ENCODE peak calls at places on chromosomes 6 and 20, in nine cellular contexts. D is A549; O is GM12892; X is activated T-helper 1 cell treated with anti-CD3 and anti-CD28 coated beads, Interleukin-12 subunit alpha, Interleukin-12 subunit beta, Interleukin-2, Interleukin-4 antibody, amounts not matched to agents 30 ng/mL and 10 ng/mL and 1 ng/mL, durations not matched to agents 14 hours and 24 hours and 36 hours; U is Right ventricle myocardium inferior; A is amygdala; B is fibroblast of the aortic adventitia; Z is anterior cingulate cortex; Q is epithelial cell of prostate. K is an unnamed sample.

GRCh38 chr6:157290797-157291196 is 32.5 kb downstream of the TMEM242 start:
- DNase-seq in Q (no peak), X (no peak), O (no peak), A (no peak), B (no peak), Z (no peak), D (no peak), U (no peak), K (no peak)

GRCh38 chr6:27791182-27791939 is 120.8 kb downstream of the OR2B2 start:
- DNase-seq in B (peak), Q (peak), X (no peak), A (peak), O (no peak), D (peak), Z (no peak), U (no peak), K (peak)

GRCh38 chr6:102488729-102489128 is 1095.2 kb downstream of the GRIK2 start:
- DNase-seq in Z (no peak), O (no peak), U (no peak), D (no peak), A (no peak), B (peak), X (no peak), Q (no peak), K (no peak)

GRCh38 chr6:46234700-46235099 is 63.9 kb upstream of the ENPP5 start:
- DNase-seq in Q (no peak), O (no peak), D (no peak), U (no peak), X (no peak), A (no peak), Z (no peak), B (no peak), K (no peak)

GRCh38 chr6:140271759-140272377 is 897.4 kb upstream of the CITED2 start:
- DNase-seq in Q (no peak), U (no peak), Z (no peak), A (no peak), O (no peak), B (no peak), X (no peak), D (no peak), K (no peak)

GRCh38 chr6:110689275-110689935 is 125.9 kb downstream of the CDK19 start:
- DNase-seq in Q (no peak), B (no peak), X (no peak), Z (no peak), D (no peak), O (no peak), A (no peak), U (no peak), K (no peak)

GRCh38 chr6:82554706-82555105 is 191.1 kb downstream of the TPBG start:
- DNase-seq in X (no peak), A (no peak), Q (no peak), O (no peak), U (no peak), D (no peak), B (peak), Z (no peak), K (no peak)

GRCh38 chr6:143755301-143755744 is 77.6 kb downstream of the PHACTR2 start:
- DNase-seq in Q (no peak), D (peak), A (no peak), U (no peak), B (peak), Z (no peak), O (no peak), X (no peak), K (no peak)

GRCh38 chr6:101402618-101403002 is 9.1 kb downstream of the GRIK2 start:
- DNase-seq in O (no peak), B (no peak), Z (no peak), A (peak), D (no peak), X (no peak), U (no peak), Q (no peak), K (no peak)

GRCh38 chr6:26536571-26537159 is 1.5 kb upstream of the HMGN4 start:
- DNase-seq in Z (peak), A (peak), D (no peak), O (no peak), Q (no peak), U (no peak), X (peak), B (peak), K (peak)

GRCh38 chr6:81401970-81402690 is 350.4 kb downstream of the TENT5A start:
- DNase-seq in U (no peak), B (peak), D (no peak), Z (no peak), A (no peak), X (no peak), Q (no peak), O (no peak), K (no peak)

GRCh38 chr6:111382476-111383294 is 100.3 kb downstream of the REV3L start:
- DNase-seq in U (no peak), B (peak), O (no peak), D (no peak), X (no peak), Z (peak), A (peak), Q (no peak), K (no peak)

GRCh38 chr6:136244061-136244616 is 6.0 kb downstream of the MTFR2 start:
- DNase-seq in U (no peak), X (no peak), D (no peak), Q (no peak), A (no peak), B (peak), O (no peak), Z (no peak), K (no peak)

GRCh38 chr6:129502261-129502660 is 207.7 kb downstream of the ARHGAP18 start:
- DNase-seq in Q (no peak), Z (no peak), A (no peak), O (no peak), D (no peak), B (no peak), X (no peak), U (no peak), K (no peak)

GRCh38 chr6:69422474-69422873 is 374.3 kb downstream of the LMBRD1 start:
- DNase-seq in Z (no peak), B (no peak), O (no peak), Q (no peak), U (no peak), A (peak), X (no peak), D (no peak), K (no peak)

GRCh38 chr6:100057941-100058340 is 63.9 kb upstream of the MCHR2 start:
- DNase-seq in Z (no peak), U (no peak), Q (no peak), B (no peak), O (no peak), A (no peak), X (no peak), D (no peak), K (no peak)

GRCh38 chr20:58053391-58054055 is 174.9 kb downstream of the ANKRD60 start:
- DNase-seq in Q (no peak), O (no peak), D (no peak), X (no peak), B (no peak), U (no peak), A (no peak), Z (no peak), K (no peak)

GRCh38 chr20:59835057-59835447 is 98.4 kb downstream of the SYCP2 start:
- DNase-seq in B (no peak), D (no peak), U (no peak), Q (no peak), A (no peak), X (no peak), Z (no peak), O (no peak), K (no peak)

K was measured in ACHN.